ENCODE peak calls at places on chromosomes 12 and 14, in eight cellular contexts. Q is GM23338, V is endothelial cell, P is fibroblast of the aortic adventitia, E is sigmoid colon, C is fibroblast of lung, G is astrocyte of the spinal cord, T is A549. K is an unnamed sample.

GRCh38 chr12:132621657-132622435 is 3.3 kb downstream of the P2RX2 start:
- DNase-seq in Q (no peak), V (no peak), P (no peak), E (no peak), C (no peak), G (no peak), T (no peak), K (no peak)

GRCh38 chr14:45377201-45377600 is 124.2 kb upstream of the MIS18BP1 start:
- DNase-seq in Q (no peak), V (no peak), P (no peak), E (no peak), C (peak), G (no peak), T (no peak), K (no peak)

GRCh38 chr14:45112886-45113772 is 21.2 kb downstream of the FKBP3 start:
- DNase-seq in Q (no peak), V (no peak), P (peak), E (no peak), C (peak), G (no peak), T (peak), K (no peak)

GRCh38 chr14:69580009-69580577 is 5.4 kb upstream of the CCDC177 start:
- DNase-seq in Q (peak), V (peak), P (peak), E (no peak), C (peak), G (peak), T (peak), K (peak)

GRCh38 chr12:13169255-13169654 is 27.3 kb upstream of the EMP1 start:
- DNase-seq in Q (no peak), V (no peak), P (no peak), E (no peak), C (no peak), G (no peak), T (no peak), K (no peak)

GRCh38 chr14:35215110-35215872 is 76.9 kb upstream of the PSMA6 start:
- DNase-seq in Q (peak), V (no peak), P (peak), E (no peak), C (peak), G (peak), T (peak), K (peak)

GRCh38 chr12:120853188-120853587 is 51.0 kb downstream of the SPPL3 start:
- DNase-seq in Q (no peak), V (no peak), P (peak), E (no peak), C (peak), G (no peak), T (no peak), K (no peak)

GRCh38 chr12:102120886-102121285 is 903 bp downstream of the PARPBP start:
- DNase-seq in Q (peak), V (peak), P (peak), E (no peak), C (peak), G (peak), T (peak), K (no peak)

GRCh38 chr14:88818018-88818417 is 6.4 kb upstream of the TTC8 start:
- DNase-seq in Q (no peak), V (no peak), P (no peak), E (no peak), C (no peak), G (no peak), T (no peak), K (no peak)

GRCh38 chr12:114611145-114612018 is 72.6 kb downstream of the TBX3 start:
- DNase-seq in Q (no peak), V (no peak), P (no peak), E (no peak), C (no peak), G (no peak), T (peak), K (no peak)

GRCh38 chr14:99133563-99134332 is 138.2 kb downstream of the BCL11B start:
- DNase-seq in Q (peak), V (peak), P (no peak), E (peak), C (no peak), G (no peak), T (no peak), K (no peak)

GRCh38 chr12:112891093-112892024 is 15.4 kb upstream of the OAS1 start:
- DNase-seq in Q (no peak), V (no peak), P (peak), E (no peak), C (no peak), G (no peak), T (no peak), K (no peak)

GRCh38 chr14:85421166-85421877 is 108.6 kb upstream of the FLRT2 start:
- DNase-seq in Q (no peak), V (no peak), P (peak), E (no peak), C (peak), G (peak), T (peak), K (no peak)

GRCh38 chr12:116975779-116976393 is 65.1 kb downstream of the FBXW8 start:
- DNase-seq in Q (no peak), V (no peak), P (peak), E (no peak), C (peak), G (peak), T (no peak), K (peak)

GRCh38 chr12:11779286-11779685 is 129.8 kb downstream of the ETV6 start:
- DNase-seq in Q (no peak), V (no peak), P (peak), E (no peak), C (peak), G (peak), T (no peak), K (no peak)

GRCh38 chr12:93938317-93938716 is 210.1 kb upstream of the PLXNC1 start:
- DNase-seq in Q (no peak), V (no peak), P (no peak), E (no peak), C (no peak), G (no peak), T (no peak), K (no peak)

GRCh38 chr12:76784600-76785051 is 20.7 kb downstream of the ZDHHC17 start:
- DNase-seq in Q (no peak), V (no peak), P (peak), E (no peak), C (peak), G (peak), T (no peak), K (peak)

GRCh38 chr14:91387135-91387849 is 30.3 kb downstream of the CCDC88C start:
- DNase-seq in Q (no peak), V (no peak), P (peak), E (no peak), C (peak), G (peak), T (no peak), K (no peak)

GRCh38 chr14:39762576-39763401 is 330.6 kb upstream of the FBXO33 start:
- DNase-seq in Q (no peak), V (no peak), P (no peak), E (no peak), C (no peak), G (no peak), T (no peak), K (no peak)

GRCh38 chr12:51525518-51525917 is 65.5 kb upstream of the SCN8A start:
- DNase-seq in Q (no peak), V (no peak), P (no peak), E (no peak), C (no peak), G (no peak), T (no peak), K (no peak)

GRCh38 chr12:51591020-51591901 is at the start of gene SCN8A:
- DNase-seq in Q (peak), V (peak), P (peak), E (no peak), C (peak), G (peak), T (peak), K (peak)

GRCh38 chr12:104870797-104871196 is 87.3 kb downstream of the SLC41A2 start:
- DNase-seq in Q (peak), V (no peak), P (no peak), E (no peak), C (no peak), G (no peak), T (no peak), K (no peak)

GRCh38 chr12:66863276-66863675 is 184.4 kb upstream of the GRIP1 start:
- DNase-seq in Q (no peak), V (no peak), P (no peak), E (no peak), C (no peak), G (no peak), T (no peak), K (no peak)

GRCh38 chr12:66859751-66860440 is 181.0 kb upstream of the GRIP1 start:
- DNase-seq in Q (no peak), V (no peak), P (no peak), E (no peak), C (no peak), G (no peak), T (no peak), K (no peak)

GRCh38 chr12:66862586-66862985 is 183.7 kb upstream of the GRIP1 start:
- DNase-seq in Q (no peak), V (no peak), P (no peak), E (no peak), C (no peak), G (no peak), T (no peak), K (no peak)

GRCh38 chr12:66861157-66861750 is 182.4 kb upstream of the GRIP1 start:
- DNase-seq in Q (peak), V (peak), P (peak), E (peak), C (peak), G (peak), T (peak), K (peak)
- TF ChIP-seq CTCF in Q (peak), V (peak), P (peak), E (peak), C (peak), G (peak), T (peak), K (no peak)

DNA sequence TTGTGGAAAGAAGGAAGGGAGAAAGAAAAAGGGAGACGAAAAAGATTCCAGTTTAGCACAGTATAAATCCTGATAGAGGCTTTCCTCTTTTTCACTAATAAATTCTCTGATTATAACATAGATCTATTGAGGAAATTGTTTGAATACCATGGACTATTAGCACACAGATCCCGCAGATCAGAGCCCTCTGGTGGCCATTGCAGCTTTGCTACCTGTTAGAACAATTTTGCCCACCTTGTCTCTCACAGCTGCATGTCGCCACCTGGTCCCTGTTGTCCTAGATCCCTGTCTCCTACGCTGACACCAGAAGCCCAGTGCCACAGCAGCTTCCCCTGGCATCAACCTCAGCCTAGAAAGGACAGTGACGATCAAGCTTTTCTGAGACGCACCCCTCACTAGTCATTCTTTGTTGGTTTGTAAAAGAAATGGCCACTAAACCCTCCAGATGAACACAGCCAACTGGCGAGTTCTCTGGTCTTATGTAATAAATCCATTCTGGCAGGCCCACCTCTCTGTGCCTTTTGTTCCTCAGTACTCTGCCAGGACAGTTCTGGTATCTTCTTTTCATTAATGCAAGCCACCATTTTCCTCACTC is 9.9 kb downstream of the GPHB5 start:
- DNase-seq in Q (peak), V (peak), P (peak), E (no peak), C (peak), G (no peak), T (peak), K (no peak)
- TF ChIP-seq CTCF in Q (peak), V (peak), P (peak), E (no peak), C (peak), G (peak), T (peak), K (peak)

GRCh38 chr12:99957866-99958466 is 26.8 kb downstream of the ANKS1B start:
- DNase-seq in Q (no peak), V (no peak), P (no peak), E (no peak), C (no peak), G (no peak), T (no peak), K (no peak)
- TF ChIP-seq CTCF in Q (no peak), V (no peak), P (no peak), E (no peak), C (no peak), G (no peak), T (no peak), K (no peak)

GRCh38 chr14:53055003-53055402 is 98.1 kb downstream of the DDHD1 start:
- DNase-seq in Q (peak), V (no peak), P (peak), E (no peak), C (peak), G (peak), T (peak), K (peak)
- TF ChIP-seq CTCF in Q (peak), V (peak), P (peak), E (peak), C (peak), G (peak), T (peak), K (peak)

GRCh38 chr12:122064034-122064777 is 14.3 kb upstream of the MLXIP start:
- DNase-seq in Q (peak), V (peak), P (peak), E (peak), C (peak), G (peak), T (peak), K (peak)
- TF ChIP-seq CTCF in Q (peak), V (no peak), P (peak), E (peak), C (peak), G (peak), T (peak), K (peak)

GRCh38 chr12:14618990-14619389 is 51.3 kb upstream of the PLBD1 start:
- DNase-seq in Q (peak), V (no peak), P (peak), E (no peak), C (peak), G (peak), T (peak), K (no peak)
- TF ChIP-seq CTCF in Q (peak), V (no peak), P (peak), E (no peak), C (peak), G (peak), T (peak), K (peak)

DNA sequence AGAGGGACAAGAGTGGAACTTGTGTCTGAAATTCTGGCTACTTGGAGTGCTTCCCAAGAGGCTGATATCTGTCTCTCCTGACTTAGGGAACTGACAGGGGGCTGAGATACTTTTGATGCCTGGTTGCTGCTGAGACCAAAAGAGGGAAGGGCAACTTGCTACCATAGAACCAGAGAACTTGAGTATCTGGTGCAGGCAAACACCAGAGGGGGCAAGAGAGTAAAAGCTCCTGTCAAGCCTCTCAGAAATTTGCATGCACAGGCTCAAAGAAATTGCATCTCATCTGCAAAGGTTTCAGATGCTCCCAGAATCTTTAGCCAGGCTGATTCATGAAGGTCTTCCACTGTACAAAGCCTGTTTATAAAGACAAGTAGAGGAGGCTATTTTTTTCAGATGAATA is 391.3 kb upstream of the FOXG1 start:
- DNase-seq in Q (peak), V (peak), P (peak), E (no peak), C (peak), G (peak), T (peak), K (peak)
- TF ChIP-seq CTCF in Q (peak), V (peak), P (peak), E (no peak), C (peak), G (peak), T (no peak), K (peak)

DNA sequence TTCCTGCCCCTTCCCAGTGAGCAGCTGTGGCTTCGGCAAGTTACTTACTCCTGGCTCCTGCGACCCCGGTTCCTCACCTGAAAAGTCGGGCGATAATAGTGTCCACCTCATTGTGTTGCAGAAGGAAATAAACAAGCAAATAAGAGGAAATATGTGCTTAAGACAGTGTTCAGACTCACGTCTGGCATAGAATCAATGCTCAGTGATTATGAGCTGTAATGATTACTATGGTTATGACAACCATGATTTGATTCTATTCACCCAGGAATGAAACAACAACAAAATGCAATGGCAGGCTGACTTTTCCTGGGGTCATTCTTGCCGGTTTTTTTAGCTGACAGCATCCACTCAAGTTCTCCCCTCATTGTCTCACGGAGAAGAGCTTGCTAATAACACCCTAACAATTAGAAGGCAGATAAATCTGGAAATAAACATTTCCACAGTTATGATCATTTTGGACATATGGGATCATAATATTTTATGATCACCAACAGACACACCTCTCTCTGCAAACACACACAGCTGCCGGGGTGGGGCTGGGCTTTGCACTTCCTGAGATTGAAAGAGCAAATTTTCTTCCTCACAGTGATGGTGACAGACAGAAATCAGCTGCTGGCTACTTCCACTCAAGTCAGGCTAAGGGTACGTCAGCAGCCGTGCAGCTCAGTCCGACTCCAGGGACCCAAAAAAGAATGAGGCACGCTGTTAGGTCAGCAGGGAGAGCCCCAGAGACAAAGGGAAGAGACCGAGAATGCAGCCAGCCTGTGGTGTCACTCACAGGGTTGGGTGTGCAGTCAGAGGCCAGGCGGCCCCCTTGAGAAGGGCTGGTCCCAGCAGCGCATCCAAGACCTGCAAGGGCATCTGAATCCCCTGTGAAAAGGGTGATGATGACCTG is 158.0 kb downstream of the RIMBP2 start:
- DNase-seq in Q (no peak), V (no peak), P (no peak), E (no peak), C (no peak), G (no peak), T (no peak), K (no peak)
- TF ChIP-seq CTCF in Q (no peak), V (no peak), P (no peak), E (no peak), C (no peak), G (no peak), T (no peak), K (no peak)

GRCh38 chr12:127146991-127147718 is 1119.8 kb upstream of the TMEM132C start:
- DNase-seq in Q (no peak), V (no peak), P (no peak), E (no peak), C (no peak), G (no peak), T (no peak), K (no peak)

GRCh38 chr12:127147724-127148123 is 1119.2 kb upstream of the TMEM132C start:
- DNase-seq in Q (peak), V (no peak), P (no peak), E (no peak), C (no peak), G (no peak), T (no peak), K (no peak)

GRCh38 chr12:127144770-127145169 is 1122.2 kb upstream of the TMEM132C start:
- DNase-seq in Q (no peak), V (no peak), P (no peak), E (no peak), C (no peak), G (no peak), T (no peak), K (no peak)

GRCh38 chr12:127145543-127145928 is 1121.4 kb upstream of the TMEM132C start:
- DNase-seq in Q (no peak), V (no peak), P (no peak), E (no peak), C (no peak), G (no peak), T (no peak), K (no peak)

GRCh38 chr12:127145929-127146789 is 1120.8 kb upstream of the TMEM132C start:
- DNase-seq in Q (peak), V (no peak), P (peak), E (peak), C (peak), G (peak), T (peak), K (peak)
- TF ChIP-seq CTCF in Q (no peak), V (no peak), P (peak), E (no peak), C (no peak), G (no peak), T (no peak), K (peak)

DNA sequence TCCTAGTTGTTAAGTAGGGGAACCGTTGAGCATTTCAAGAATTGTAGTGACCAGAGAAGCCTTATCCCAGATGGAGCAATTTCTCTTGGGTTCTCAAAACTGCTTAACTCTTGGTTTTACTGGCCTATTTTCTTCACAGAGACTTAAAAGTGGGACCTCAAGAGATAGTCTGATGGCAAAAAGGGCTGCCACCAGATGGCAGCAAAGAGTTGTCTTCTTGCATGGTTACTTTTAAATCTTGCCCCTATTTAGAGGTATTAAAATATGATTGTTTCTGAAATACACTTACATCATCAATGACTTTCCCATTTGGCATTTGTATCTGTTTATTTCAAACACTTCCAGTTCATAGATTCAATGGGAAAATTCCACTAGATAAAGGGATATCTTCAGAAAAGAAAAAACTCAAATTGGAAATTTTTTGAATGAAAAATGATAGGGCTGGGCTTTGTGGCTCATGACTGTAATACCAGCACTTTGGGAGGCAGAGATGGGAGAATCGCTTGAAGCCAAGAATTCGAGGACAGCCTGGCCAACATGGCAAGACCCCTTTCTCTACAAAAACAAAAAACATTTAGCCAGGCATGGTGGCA is 69.9 kb upstream of the CNTN1 start:
- DNase-seq in Q (peak), V (peak), P (peak), E (no peak), C (peak), G (peak), T (peak), K (peak)
- TF ChIP-seq CTCF in Q (peak), V (peak), P (peak), E (peak), C (peak), G (peak), T (peak), K (peak)